ENCODE peak calls at places on chromosome 21, in ten cellular contexts. N, D, Q, M, O, K, A, W, L and S are unnamed samples.

GRCh38 chr21:43904316-43904925 is 39.4 kb downstream of the AGPAT3 start:
- DNase-seq in A (no peak), D (no peak), K (no peak), W (no peak), L (no peak), Q (no peak), O (no peak), M (no peak), N (no peak), S (no peak)

GRCh38 chr21:16454371-16454770 is 724.6 kb downstream of the USP25 start:
- DNase-seq in N (no peak), D (no peak), K (no peak), W (no peak), O (no peak), Q (no peak), M (no peak), L (no peak), A (peak), S (no peak)

GRCh38 chr21:42559326-42559725 is 45.7 kb downstream of the SLC37A1 start:
- DNase-seq in K (peak), M (no peak), Q (no peak), A (no peak), N (no peak), O (no peak), W (no peak), L (no peak), D (peak), S (no peak)

GRCh38 chr21:14583629-14584251 is 37.6 kb upstream of the SAMSN1 start:
- DNase-seq in K (no peak), M (no peak), D (no peak), L (no peak), W (no peak), O (no peak), N (no peak), A (no peak), Q (no peak), S (no peak)

GRCh38 chr21:43800124-43800523 is 10.7 kb downstream of the RRP1 start:
- DNase-seq in D (no peak), Q (no peak), W (no peak), A (no peak), L (no peak), M (no peak), K (no peak), O (no peak), N (no peak), S (no peak)

GRCh38 chr21:43763901-43764523 is 12.1 kb downstream of the CSTB start:
- DNase-seq in Q (no peak), L (no peak), N (no peak), A (no peak), D (no peak), M (no peak), O (no peak), K (no peak), W (no peak), S (no peak)

GRCh38 chr21:44819283-44820243 is 1.7 kb upstream of the SUMO3 start:
- DNase-seq in A (no peak), L (no peak), K (no peak), W (no peak), O (no peak), N (no peak), Q (no peak), M (no peak), D (no peak), S (no peak)

GRCh38 chr21:39311164-39311563 is 2.3 kb downstream of the BRWD1 start:
- DNase-seq in W (no peak), L (no peak), A (no peak), K (no peak), M (no peak), N (no peak), D (no peak), O (no peak), Q (no peak), S (no peak)

GRCh38 chr21:41029573-41029972 is 138.4 kb upstream of the BACE2 start:
- DNase-seq in K (no peak), W (no peak), D (no peak), M (no peak), A (peak), L (no peak), N (no peak), O (no peak), Q (no peak), S (no peak)

GRCh38 chr21:25871566-25871965 is 136.8 kb downstream of the GABPA start:
- DNase-seq in M (no peak), L (no peak), Q (no peak), D (no peak), K (no peak), W (no peak), O (peak), A (no peak), N (no peak), S (no peak)

GRCh38 chr21:33256019-33256418 is 10.1 kb upstream of the IL10RB start:
- DNase-seq in W (no peak), K (no peak), M (no peak), O (no peak), Q (no peak), N (no peak), L (no peak), D (no peak), A (no peak), S (peak)

GRCh38 chr21:27346041-27346448 is 379.2 kb upstream of the ADAMTS5 start:
- DNase-seq in W (no peak), L (no peak), Q (no peak), N (no peak), O (no peak), M (no peak), K (no peak), D (no peak), A (no peak), S (no peak)

GRCh38 chr21:37437376-37438080 is 71.0 kb downstream of the DYRK1A start:
- DNase-seq in W (no peak), A (no peak), L (no peak), Q (no peak), D (no peak), N (no peak), K (no peak), M (no peak), O (no peak), S (no peak)

GRCh38 chr21:16084776-16085364 is 355.1 kb downstream of the USP25 start:
- DNase-seq in D (no peak), Q (no peak), M (no peak), W (no peak), N (no peak), O (no peak), K (no peak), L (no peak), A (no peak), S (no peak)

GRCh38 chr21:44547656-44548331 is 3.5 kb downstream of the KRTAP10-2 start:
- DNase-seq in K (no peak), O (no peak), W (no peak), L (no peak), Q (no peak), N (no peak), D (peak), A (no peak), M (no peak), S (peak)

GRCh38 chr21:37039434-37040075 is 33.1 kb downstream of the RIPPLY3 start:
- DNase-seq in W (no peak), A (no peak), N (no peak), O (no peak), M (no peak), Q (no peak), K (no peak), D (no peak), L (no peak), S (no peak)

GRCh38 chr21:42392731-42393442 is 3.0 kb downstream of the TMPRSS3 start:
- DNase-seq in W (no peak), K (no peak), M (no peak), N (no peak), D (no peak), A (no peak), O (no peak), Q (no peak), L (no peak), S (peak)

GRCh38 chr21:34343347-34344057 is 20.3 kb upstream of the KCNE2 start:
- DNase-seq in A (no peak), D (no peak), M (no peak), L (no peak), N (no peak), O (no peak), K (no peak), W (no peak), Q (no peak), S (no peak)

GRCh38 chr21:43304206-43304605 is 122.7 kb downstream of the SIK1 start:
- DNase-seq in W (no peak), M (no peak), L (no peak), K (no peak), N (no peak), O (no peak), A (no peak), Q (no peak), D (no peak), S (no peak)

GRCh38 chr21:45498646-45499000 is 43.6 kb downstream of the SLC19A1 start:
- DNase-seq in A (no peak), K (no peak), W (no peak), O (no peak), Q (no peak), N (no peak), M (no peak), L (no peak), D (no peak), S (no peak)

GRCh38 chr21:31218830-31219608 is 125.0 kb downstream of the TIAM1 start:
- DNase-seq in A (no peak), M (no peak), N (no peak), O (no peak), K (no peak), L (peak), Q (peak), D (no peak), W (no peak), S (no peak)

GRCh38 chr21:45465105-45465504 is 60.1 kb downstream of the COL18A1 start:
- DNase-seq in D (no peak), W (no peak), A (no peak), M (no peak), O (no peak), K (peak), Q (no peak), N (no peak), L (no peak), S (no peak)

GRCh38 chr21:29372063-29372802 is 73.5 kb downstream of the BACH1 start:
- DNase-seq in Q (peak), L (no peak), M (no peak), D (peak), W (peak), A (peak), O (peak), K (no peak), N (peak), S (peak)

GRCh38 chr21:40516336-40516735 is 330.6 kb downstream of the DSCAM start:
- DNase-seq in Q (no peak), D (no peak), A (no peak), K (no peak), O (peak), N (no peak), W (no peak), M (no peak), L (no peak), S (no peak)

GRCh38 chr21:44897326-44898010 is 23.2 kb downstream of the ITGB2 start:
- DNase-seq in M (no peak), L (no peak), O (peak), D (no peak), A (no peak), Q (no peak), W (no peak), N (no peak), K (no peak), S (no peak)

GRCh38 chr21:37071561-37072238 is 1.2 kb downstream of the PIGP start:
- DNase-seq in L (peak), D (no peak), K (no peak), A (peak), Q (no peak), W (peak), M (no peak), O (peak), N (no peak), S (no peak)

GRCh38 chr21:33817663-33818433 is 97.8 kb downstream of the ATP5PO start:
- DNase-seq in A (peak), M (no peak), O (peak), L (no peak), K (no peak), W (no peak), D (no peak), N (no peak), Q (no peak), S (no peak)

GRCh38 chr21:17527711-17528110 is 14.9 kb downstream of the CXADR start:
- DNase-seq in W (no peak), M (no peak), Q (no peak), N (no peak), O (no peak), D (no peak), L (no peak), K (no peak), A (no peak), S (no peak)

GRCh38 chr21:44779417-44780139 is 22.0 kb downstream of the UBE2G2 start:
- DNase-seq in D (no peak), N (no peak), A (no peak), W (no peak), M (no peak), Q (no peak), L (no peak), K (no peak), O (no peak), S (no peak)

GRCh38 chr21:14737922-14738321 is 191.8 kb upstream of the SAMSN1 start:
- DNase-seq in W (no peak), O (peak), M (no peak), K (no peak), Q (peak), L (no peak), N (no peak), A (peak), D (peak), S (peak)